ENCODE peak calls at places on chromosomes 13 and 19, in four cellular contexts. One of them, this sample, is unnamed.

GRCh38 chr19:532578-533484 is 1.3 kb downstream of the CDC34 start:
- DNase-seq in mesendoderm: peak
- DNase-seq in H1: no peak
- DNase-seq in IMR-90: peak
- DNase-seq in this sample: peak

GRCh38 chr19:52936151-52936957 is 13.1 kb upstream of the ZNF888 start:
- DNase-seq in mesendoderm: no peak
- DNase-seq in H1: no peak
- DNase-seq in IMR-90: no peak
- DNase-seq in this sample: no peak

GRCh38 chr19:45613926-45614725 is 12.1 kb upstream of the GPR4 start:
- DNase-seq in mesendoderm: no peak
- DNase-seq in H1: no peak
- DNase-seq in IMR-90: peak
- DNase-seq in this sample: no peak

GRCh38 chr13:59658736-59659330 is 504.9 kb downstream of the DIAPH3 start:
- DNase-seq in mesendoderm: no peak
- DNase-seq in H1: no peak
- DNase-seq in IMR-90: no peak
- DNase-seq in this sample: no peak

GRCh38 chr13:90447735-90448103 is 899.8 kb upstream of the MIR17HG start:
- DNase-seq in mesendoderm: peak
- DNase-seq in H1: no peak
- DNase-seq in IMR-90: peak
- DNase-seq in this sample: no peak

GRCh38 chr13:94419304-94419943 is 60.1 kb downstream of the DCT start:
- DNase-seq in mesendoderm: no peak
- DNase-seq in H1: no peak
- DNase-seq in IMR-90: peak
- DNase-seq in this sample: no peak

GRCh38 chr19:15284091-15284490 is 48.2 kb downstream of the BRD4 start:
- DNase-seq in mesendoderm: no peak
- DNase-seq in H1: no peak
- DNase-seq in IMR-90: no peak
- DNase-seq in this sample: no peak

GRCh38 chr13:30629527-30629926 is 11.8 kb downstream of the USPL1 start:
- DNase-seq in mesendoderm: no peak
- DNase-seq in H1: no peak
- DNase-seq in IMR-90: no peak
- DNase-seq in this sample: no peak

GRCh38 chr13:50080158-50080855 is 65.1 kb downstream of the KCNRG start:
- DNase-seq in mesendoderm: peak
- DNase-seq in H1: no peak
- DNase-seq in IMR-90: peak
- DNase-seq in this sample: no peak

GRCh38 chr13:50386527-50387123 is 371.4 kb downstream of the KCNRG start:
- DNase-seq in mesendoderm: peak
- DNase-seq in H1: no peak
- DNase-seq in IMR-90: peak
- DNase-seq in this sample: no peak

GRCh38 chr13:62760724-62761123 is 1345.1 kb upstream of the PCDH20 start:
- DNase-seq in mesendoderm: no peak
- DNase-seq in H1: no peak
- DNase-seq in IMR-90: no peak
- DNase-seq in this sample: no peak

GRCh38 chr13:45396548-45397095 is 21.6 kb downstream of the SLC25A30 start:
- DNase-seq in mesendoderm: peak
- DNase-seq in H1: no peak
- DNase-seq in IMR-90: peak
- DNase-seq in this sample: no peak

GRCh38 chr19:46812898-46813569 is 24.6 kb upstream of the SLC1A5 start:
- DNase-seq in mesendoderm: no peak
- DNase-seq in H1: no peak
- DNase-seq in IMR-90: no peak
- DNase-seq in this sample: no peak

GRCh38 chr13:112069063-112069726 is 2.2 kb downstream of the SOX1 start:
- DNase-seq in mesendoderm: no peak
- DNase-seq in H1: no peak
- DNase-seq in IMR-90: no peak
- DNase-seq in this sample: no peak

GRCh38 chr13:50576156-50576555 is 267.3 kb downstream of the DLEU7 start:
- DNase-seq in mesendoderm: no peak
- DNase-seq in H1: no peak
- DNase-seq in IMR-90: no peak
- DNase-seq in this sample: no peak

GRCh38 chr13:23903906-23904280 is 6.6 kb upstream of the C1QTNF9B start:
- DNase-seq in mesendoderm: no peak
- DNase-seq in H1: no peak
- DNase-seq in IMR-90: no peak
- DNase-seq in this sample: no peak

GRCh38 chr19:5808120-5808816 is 3.4 kb downstream of the NRTN start:
- DNase-seq in mesendoderm: no peak
- DNase-seq in H1: no peak
- DNase-seq in IMR-90: no peak
- DNase-seq in this sample: no peak

GRCh38 chr19:1384085-1384462 is 367 bp downstream of the NDUFS7 start:
- DNase-seq in mesendoderm: no peak
- DNase-seq in H1: no peak
- DNase-seq in IMR-90: no peak
- DNase-seq in this sample: peak

GRCh38 chr13:94598281-94598680 is 2.3 kb upstream of the TGDS start:
- DNase-seq in mesendoderm: no peak
- DNase-seq in H1: no peak
- DNase-seq in IMR-90: peak
- DNase-seq in this sample: no peak

GRCh38 chr13:51697181-51697580 is 106.8 kb downstream of the DHRS12 start:
- DNase-seq in mesendoderm: no peak
- DNase-seq in H1: no peak
- DNase-seq in IMR-90: peak
- DNase-seq in this sample: no peak

GRCh38 chr13:30898721-30899188 is 7.3 kb upstream of the MEDAG start:
- DNase-seq in mesendoderm: peak
- DNase-seq in H1: no peak
- DNase-seq in IMR-90: peak
- DNase-seq in this sample: no peak

GRCh38 chr13:24348385-24348784 is 39.0 kb downstream of the C1QTNF9 start:
- DNase-seq in mesendoderm: no peak
- DNase-seq in H1: no peak
- DNase-seq in IMR-90: no peak
- DNase-seq in this sample: no peak

GRCh38 chr19:49356382-49356781 is 5.8 kb downstream of the TEAD2 start:
- DNase-seq in mesendoderm: no peak
- DNase-seq in H1: no peak
- DNase-seq in IMR-90: no peak
- DNase-seq in this sample: no peak

GRCh38 chr19:49357186-49357585 is 5.0 kb downstream of the TEAD2 start:
- DNase-seq in mesendoderm: no peak
- DNase-seq in H1: no peak
- DNase-seq in IMR-90: no peak
- DNase-seq in this sample: no peak

GRCh38 chr19:49359851-49360845 is 2.1 kb downstream of the TEAD2 start:
- DNase-seq in mesendoderm: no peak
- DNase-seq in H1: no peak
- DNase-seq in IMR-90: no peak
- DNase-seq in this sample: no peak

GRCh38 chr19:49361438-49362047 is 673 bp downstream of the TEAD2 start:
- DNase-seq in mesendoderm: peak
- DNase-seq in H1: no peak
- DNase-seq in IMR-90: peak
- DNase-seq in this sample: peak

DNA sequence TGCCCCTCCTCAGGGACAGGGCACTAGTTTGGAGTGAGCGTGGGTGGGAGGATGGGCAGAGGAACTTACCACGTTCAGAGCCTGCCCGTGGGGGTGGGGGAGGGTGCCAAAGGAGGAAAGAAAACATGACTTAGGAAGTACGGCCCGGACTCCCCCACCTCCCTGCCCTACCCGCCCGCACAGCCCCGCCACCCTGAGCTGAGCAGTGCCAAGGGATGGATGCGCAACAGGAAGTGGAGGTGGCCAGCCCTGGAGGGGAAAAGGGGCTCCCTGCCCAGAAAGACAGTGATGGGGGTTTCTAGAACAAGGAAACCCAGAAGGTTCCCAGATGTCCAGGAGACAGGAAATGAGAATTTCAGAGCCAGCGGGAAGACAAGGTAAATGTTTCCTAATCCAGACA is 6.3 kb downstream of the TEAD2 start:
- DNase-seq in mesendoderm: no peak
- DNase-seq in H1: no peak
- DNase-seq in IMR-90: no peak
- DNase-seq in this sample: no peak
- H4K5ac ChIP-seq in mesendoderm: no peak
- H4K5ac ChIP-seq in H1: no peak
- H4K5ac ChIP-seq in IMR-90: no peak
- H4K5ac ChIP-seq in this sample: no peak

DNA sequence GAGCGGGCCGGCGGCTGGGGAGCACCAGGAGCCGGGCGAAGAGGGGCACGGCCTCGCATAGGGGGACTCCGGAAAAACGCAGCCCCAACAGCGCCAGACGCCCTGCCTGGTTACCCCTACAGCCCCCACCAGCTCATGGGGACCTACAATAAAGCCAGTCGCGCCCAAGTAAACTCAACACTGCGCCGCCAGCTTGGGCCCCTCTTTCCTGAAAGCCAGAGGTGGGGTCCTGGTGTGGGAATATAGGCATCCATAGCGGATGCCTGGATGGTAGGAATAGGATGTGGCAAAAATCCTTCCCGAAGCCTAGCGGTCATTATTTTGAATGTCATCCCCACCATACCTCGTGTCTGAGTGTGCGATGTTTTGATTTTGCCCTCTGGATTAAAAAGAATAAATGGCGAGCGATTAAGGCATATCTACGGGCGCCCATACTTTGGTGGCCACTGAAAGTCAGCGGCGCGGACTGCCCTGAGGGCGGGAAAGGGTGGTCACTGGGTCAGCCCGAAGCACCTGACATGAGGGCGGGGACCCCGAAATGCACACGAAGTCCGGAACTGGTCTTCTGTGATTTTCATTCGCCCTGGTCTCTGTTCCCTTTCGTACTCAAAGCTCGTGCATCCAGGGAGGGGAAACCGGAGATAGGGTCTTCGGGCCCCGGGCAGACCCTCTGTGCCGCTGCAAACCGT is at the start of the genes NHLRC3 and PROSER1:
- DNase-seq in mesendoderm: peak
- DNase-seq in H1: peak
- DNase-seq in IMR-90: peak
- DNase-seq in this sample: peak
- H4K5ac ChIP-seq in mesendoderm: no peak
- H4K5ac ChIP-seq in H1: peak
- H4K5ac ChIP-seq in IMR-90: peak
- H4K5ac ChIP-seq in this sample: peak

DNA sequence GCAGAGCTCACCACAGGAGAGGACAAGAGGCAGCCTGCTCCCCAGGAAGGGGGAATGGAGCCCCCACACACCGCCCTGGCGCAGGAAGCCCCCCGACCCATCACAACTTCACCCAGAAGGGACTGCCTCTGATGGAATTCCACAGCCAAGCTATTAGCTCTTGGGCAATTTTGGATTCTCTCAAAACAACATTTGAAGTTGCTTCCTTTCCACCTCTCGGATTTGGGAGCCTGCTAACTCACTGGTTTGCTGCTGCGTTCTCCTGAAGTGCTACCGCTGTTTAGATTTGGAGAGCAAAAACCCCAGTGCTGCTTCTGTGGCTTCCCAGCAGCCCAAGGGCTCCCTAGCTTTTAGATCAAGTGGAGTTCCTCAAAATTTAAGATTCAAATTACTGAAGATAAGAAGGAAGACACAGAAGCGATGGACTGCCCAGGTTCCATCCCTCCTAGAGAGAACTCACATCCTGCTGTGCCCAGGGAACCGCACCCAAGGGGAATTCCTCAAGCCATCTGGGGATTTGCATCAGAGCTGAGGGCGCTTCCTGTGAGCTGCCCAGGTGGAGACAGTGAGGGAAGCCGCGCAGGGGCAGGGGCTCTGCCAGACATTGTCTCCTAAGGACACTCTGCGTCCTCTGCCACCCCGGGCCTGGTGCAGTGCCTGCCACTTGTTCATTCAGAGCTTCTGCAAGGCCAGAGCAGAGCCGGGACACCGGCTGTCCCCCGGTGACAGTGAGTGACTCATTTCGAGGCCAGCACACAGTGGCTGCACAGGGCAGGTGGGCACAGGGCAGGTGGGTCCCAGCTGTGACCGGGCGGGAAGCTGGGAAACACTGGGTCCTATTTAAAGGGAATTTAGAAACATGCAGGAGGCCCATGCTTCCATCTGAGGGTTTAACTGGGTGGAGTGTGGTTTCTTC is 45.5 kb downstream of the COL4A1 start:
- DNase-seq in mesendoderm: peak
- DNase-seq in H1: no peak
- DNase-seq in IMR-90: no peak
- DNase-seq in this sample: peak
- H4K5ac ChIP-seq in mesendoderm: no peak
- H4K5ac ChIP-seq in H1: no peak
- H4K5ac ChIP-seq in IMR-90: no peak
- H4K5ac ChIP-seq in this sample: no peak

DNA sequence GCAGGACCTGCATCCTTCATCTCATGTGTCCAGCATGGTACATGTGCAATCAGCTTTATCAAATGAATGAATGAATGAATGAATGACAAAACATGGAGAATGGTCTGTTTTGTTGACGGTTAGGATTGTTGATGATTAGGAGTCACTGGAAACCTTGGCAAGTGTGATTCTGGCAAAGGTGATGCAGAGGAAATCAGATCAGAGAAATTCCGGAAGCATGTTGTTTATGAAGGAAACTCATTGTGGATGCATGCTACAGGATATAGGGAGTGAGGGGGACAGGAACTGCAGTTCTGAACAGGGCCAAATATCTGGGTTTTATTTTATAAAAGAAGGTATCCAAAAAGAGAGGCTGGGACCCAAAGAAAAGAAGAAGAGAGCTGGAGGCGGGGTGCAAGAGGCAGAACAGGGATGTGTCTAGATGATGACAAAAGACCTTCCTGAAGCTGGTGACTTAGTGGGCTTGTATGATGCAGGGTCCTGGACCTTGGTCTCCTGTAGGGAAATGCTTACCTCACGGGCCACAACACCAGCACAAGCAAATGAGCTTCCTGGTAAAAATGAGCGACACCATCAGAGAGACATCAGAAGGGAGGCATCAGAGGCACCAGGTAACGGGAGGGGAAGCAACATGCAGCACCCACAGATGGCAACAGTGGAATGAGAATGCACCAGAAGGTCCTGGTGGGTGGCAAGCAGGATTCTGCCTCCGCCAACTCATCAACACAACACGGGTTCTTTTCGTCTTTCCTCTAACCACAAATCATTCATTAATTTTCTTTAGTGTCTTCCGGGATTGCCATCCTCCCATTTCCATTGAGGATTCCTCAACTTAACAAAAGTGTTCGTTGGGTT is 159.6 kb downstream of the FOXO1 start:
- DNase-seq in mesendoderm: no peak
- DNase-seq in H1: no peak
- DNase-seq in IMR-90: no peak
- DNase-seq in this sample: no peak
- H4K5ac ChIP-seq in mesendoderm: no peak
- H4K5ac ChIP-seq in H1: no peak
- H4K5ac ChIP-seq in IMR-90: no peak
- H4K5ac ChIP-seq in this sample: no peak